ENCODE peak calls at places on chromosomes 1 and 21, in five cellular contexts. B is tibial artery, G is pancreas, O is lung, R is mucosa of descending colon. W is an unnamed sample.

GRCh38 chr1:118842462-118843201 is 145.5 kb downstream of the TBX15 start:
- DNase-seq in O (peak), R (no peak), B (no peak), G (no peak), W (no peak)

GRCh38 chr1:45493116-45493697 is 2.2 kb upstream of the TESK2 start:
- DNase-seq in G (peak), B (no peak), O (no peak), R (no peak), W (peak)

GRCh38 chr1:14723401-14723800 is 124.9 kb downstream of the KAZN start:
- DNase-seq in G (no peak), O (no peak), B (no peak), R (no peak), W (no peak)

GRCh38 chr1:230877139-230877923 is 9.0 kb upstream of the C1orf198 start:
- DNase-seq in B (no peak), O (no peak), G (no peak), R (no peak), W (no peak)

GRCh38 chr1:42279055-42279454 is 56.0 kb downstream of the FOXJ3 start:
- DNase-seq in G (no peak), O (no peak), R (no peak), B (no peak), W (no peak)

GRCh38 chr21:45011426-45011825 is 63.0 kb upstream of the ADARB1 start:
- DNase-seq in B (peak), R (peak), O (no peak), G (no peak), W (no peak)

GRCh38 chr1:214727274-214727673 is 124.3 kb downstream of the CENPF start:
- DNase-seq in B (no peak), G (no peak), R (no peak), O (no peak), W (no peak)

GRCh38 chr1:45490121-45490622 is 791 bp downstream of the TESK2 start:
- DNase-seq in B (no peak), R (no peak), O (no peak), G (no peak), W (no peak)

GRCh38 chr1:215719569-215719968 is 152.5 kb downstream of the KCTD3 start:
- DNase-seq in R (no peak), B (no peak), G (no peak), O (no peak), W (no peak)

GRCh38 chr1:110484801-110485200 is 33.9 kb downstream of the PROK1 start:
- DNase-seq in O (no peak), G (no peak), R (no peak), B (no peak), W (no peak)

GRCh38 chr21:37915941-37916794 is at the start of gene KCNJ6:
- DNase-seq in O (no peak), B (no peak), G (no peak), R (no peak), W (no peak)

GRCh38 chr1:39981957-39982356 is 27.0 kb downstream of the MFSD2A start:
- DNase-seq in R (no peak), G (no peak), O (no peak), B (no peak), W (no peak)

GRCh38 chr1:56644064-56644940 is 812 bp upstream of the PRKAA2 start:
- DNase-seq in O (no peak), B (no peak), G (no peak), R (no peak), W (no peak)

GRCh38 chr1:30752651-30752908 is 5.0 kb downstream of the LAPTM5 start:
- DNase-seq in O (no peak), R (peak), G (no peak), B (no peak), W (no peak)
- H3K4me3 ChIP-seq in O (no peak), R (no peak), G (no peak), B (no peak), W (no peak)

GRCh38 chr1:151680812-151681211 is 35.8 kb downstream of the CELF3 start:
- DNase-seq in G (no peak), B (no peak), O (no peak), R (no peak), W (no peak)
- H3K4me3 ChIP-seq in G (no peak), B (no peak), O (no peak), R (no peak), W (no peak)

DNA sequence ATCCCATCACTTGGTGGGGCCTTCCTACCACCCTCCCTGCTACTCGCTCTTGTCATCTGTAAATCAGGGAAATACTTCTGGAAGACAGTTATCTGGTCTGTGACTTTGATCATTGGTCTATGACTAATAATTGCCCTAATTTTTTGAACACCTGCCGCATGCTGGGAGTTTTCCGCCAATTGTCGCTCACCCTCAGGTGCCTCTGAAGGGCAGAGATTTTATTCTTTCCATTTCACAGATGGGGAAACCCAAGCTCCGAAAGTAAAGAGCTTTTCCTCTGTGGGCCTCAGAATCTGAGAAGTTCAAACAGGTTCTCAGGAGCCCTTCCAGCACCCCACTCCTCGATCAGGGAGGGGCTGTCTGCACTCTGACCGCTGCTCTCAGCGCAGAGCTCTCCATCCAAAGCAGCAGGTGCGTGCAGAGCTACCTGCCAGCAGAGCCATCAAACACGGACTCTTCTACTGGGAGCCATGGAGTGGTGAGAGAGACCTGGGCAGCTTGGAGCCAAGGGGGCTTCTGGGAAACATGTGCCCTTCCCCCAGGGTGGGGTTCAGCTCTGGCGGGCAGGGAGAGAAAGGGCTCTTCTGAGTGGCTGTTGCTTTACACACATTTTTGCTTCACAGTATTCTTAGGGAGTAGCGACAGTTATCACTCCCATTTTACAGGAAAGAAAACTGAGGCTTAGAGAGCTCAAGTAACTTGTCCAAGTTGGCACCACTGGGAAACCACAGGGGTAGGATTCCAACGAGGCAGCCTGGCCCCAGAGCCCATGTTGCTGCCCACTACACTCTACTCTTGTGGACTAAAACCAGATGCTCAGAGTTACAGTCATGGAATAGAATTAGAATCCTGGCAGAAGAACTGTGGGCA is 5.8 kb upstream of the RUNX3 start:
- DNase-seq in B (no peak), R (no peak), O (no peak), G (no peak), W (no peak)
- H3K4me3 ChIP-seq in B (no peak), R (no peak), O (no peak), G (no peak), W (no peak)

GRCh38 chr1:90722874-90723273 is 5.8 kb upstream of the BARHL2 start:
- DNase-seq in B (no peak), O (no peak), R (no peak), G (no peak), W (no peak)

GRCh38 chr1:90725341-90725960 is 8.3 kb upstream of the BARHL2 start:
- DNase-seq in G (no peak), O (no peak), R (no peak), B (no peak), W (no peak)

GRCh38 chr1:90724926-90725325 is 7.8 kb upstream of the BARHL2 start:
- DNase-seq in G (no peak), B (no peak), R (no peak), O (no peak), W (no peak)

GRCh38 chr1:90724361-90724760 is 7.3 kb upstream of the BARHL2 start:
- DNase-seq in G (no peak), R (no peak), B (no peak), O (no peak), W (no peak)

DNA sequence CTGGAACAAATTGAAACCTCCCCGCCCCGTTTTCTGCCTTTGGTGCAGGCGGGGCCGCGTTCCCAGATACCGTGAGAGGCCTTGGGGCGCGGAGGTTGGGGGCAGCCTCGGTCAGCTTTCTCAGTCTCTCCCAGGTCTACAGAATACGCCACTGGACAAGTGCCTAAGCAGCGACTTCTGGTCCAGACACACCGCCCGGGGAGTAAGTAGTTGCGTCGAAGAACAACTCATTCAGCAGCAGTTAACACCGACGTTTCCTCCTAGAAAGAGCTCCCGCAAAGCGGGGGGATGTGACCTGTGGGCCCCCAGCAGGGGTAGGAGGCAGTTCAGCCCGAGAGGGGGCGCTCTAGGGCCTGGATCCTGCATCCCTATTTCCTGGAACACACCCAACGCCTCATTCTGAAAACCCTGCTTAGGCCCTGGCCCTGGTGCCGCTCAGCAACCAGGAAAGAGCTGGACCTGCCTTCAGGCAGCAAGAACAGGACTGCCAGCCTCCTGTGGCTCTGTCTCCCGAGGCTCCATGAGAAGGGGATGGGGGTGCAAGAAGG is 6.5 kb upstream of the BARHL2 start:
- DNase-seq in B (no peak), R (no peak), O (no peak), G (no peak), W (no peak)
- H3K4me3 ChIP-seq in B (no peak), R (no peak), O (no peak), G (no peak), W (no peak)

DNA sequence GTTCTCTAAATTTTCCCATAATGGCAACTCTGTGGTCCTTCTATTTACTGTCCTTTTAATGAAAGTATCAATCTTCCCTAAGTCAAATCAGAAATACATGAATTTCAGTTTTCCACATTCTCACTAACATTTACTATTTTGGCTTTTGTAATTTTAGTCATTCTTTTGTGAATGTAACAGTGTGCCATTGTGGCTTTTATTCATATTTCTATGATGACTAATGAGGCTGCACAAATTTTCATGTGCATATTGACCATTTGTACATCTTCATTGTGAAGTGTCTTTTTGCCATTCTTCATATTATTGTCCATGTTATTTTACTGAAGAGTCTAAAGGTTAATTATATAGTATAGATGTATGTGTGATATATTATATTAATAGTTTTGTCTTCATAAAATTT is 431.0 kb upstream of the BRINP3 start:
- DNase-seq in G (no peak), O (no peak), B (no peak), R (no peak), W (no peak)
- H3K4me3 ChIP-seq in G (no peak), O (no peak), B (no peak), R (no peak), W (no peak)

GRCh38 chr1:59757185-59757747 is 57.5 kb upstream of the HOOK1 start:
- DNase-seq in B (no peak), O (no peak), R (no peak), G (no peak), W (no peak)

GRCh38 chr1:59761440-59761839 is 53.3 kb upstream of the HOOK1 start:
- DNase-seq in B (no peak), G (no peak), O (no peak), R (no peak), W (no peak)

GRCh38 chr1:59763418-59763817 is 51.3 kb upstream of the HOOK1 start:
- DNase-seq in R (no peak), B (no peak), G (no peak), O (no peak), W (no peak)

GRCh38 chr1:59755084-59755685 is 59.6 kb upstream of the HOOK1 start:
- DNase-seq in R (no peak), G (no peak), O (no peak), B (no peak), W (no peak)

GRCh38 chr1:59759156-59759925 is 55.4 kb upstream of the HOOK1 start:
- DNase-seq in R (peak), G (peak), B (peak), O (peak), W (peak)
- H3K4me3 ChIP-seq in R (no peak), G (no peak), B (peak), O (no peak), W (peak)

DNA sequence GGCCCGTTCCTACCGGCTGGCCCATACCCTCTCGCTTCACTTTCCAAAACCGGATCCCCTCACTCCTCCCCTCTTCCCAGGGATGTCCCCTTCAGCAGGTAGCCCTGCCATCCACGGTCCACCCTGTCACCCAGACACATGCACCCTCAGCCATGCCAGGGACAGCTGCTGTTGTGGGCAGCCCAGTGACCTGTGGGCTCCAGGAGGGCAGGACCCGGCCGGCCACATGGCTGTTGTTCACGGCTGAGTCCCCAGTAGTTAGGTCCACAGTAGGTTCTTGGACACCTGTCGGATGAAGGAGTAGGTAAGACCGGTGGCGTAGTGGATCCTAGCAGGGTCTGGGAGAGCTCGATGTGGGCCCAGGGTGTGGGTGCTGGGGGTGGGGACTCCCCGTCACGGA is 12.5 kb downstream of the SPSB1 start:
- DNase-seq in G (no peak), O (no peak), B (no peak), R (no peak), W (no peak)
- H3K4me3 ChIP-seq in G (no peak), O (no peak), B (peak), R (no peak), W (no peak)

W was measured in Jurkat, Clone E6-1.